ENCODE peak calls at places on chromosomes 11 and 22, in ten cellular contexts. Q is NCI-H1694 treated with DMSO at 0.1 percent for 48 hours; J is activated T-helper 9 cell treated with anti-CD3 and anti-CD28 coated beads, Interleukin-2, amount 50 U/mL, for 16 hours; P is lower leg skin; G is activated naive CD8-positive, alpha-beta T cell treated with anti-CD3 and anti-CD28 coated beads, Interleukin-2, amount 10 ng/mL, durations not matched to agents 7 days and 5 days; E is pons; H is fibroblast of the conjunctiva; D is brain microvascular endothelial cell; O is stimulated activated CD4-positive, alpha-beta T cell treated with anti-CD3 and anti-CD28 coated beads, Interleukin-15, amount 100 ng/mL, for 24 hours; N is iris pigment epithelial cell. Z is an unnamed sample.

GRCh38 chr11:27847496-27847895 is 147.2 kb upstream of the BDNF start:
- DNase-seq in O (no peak), N (no peak), Q (no peak), G (no peak), H (no peak), J (no peak), D (no peak), E (peak), P (no peak), Z (peak)

GRCh38 chr22:40721266-40721665 is 42.0 kb downstream of the MCHR1 start:
- DNase-seq in P (no peak), D (no peak), E (peak), G (no peak), N (peak), H (no peak), Q (peak), J (no peak), O (no peak), Z (peak)

GRCh38 chr11:20032577-20033265 is 127.6 kb downstream of the DBX1 start:
- DNase-seq in P (no peak), J (no peak), E (no peak), N (no peak), Q (no peak), O (no peak), D (no peak), G (no peak), H (no peak), Z (no peak)

GRCh38 chr11:113241190-113242051 is 73.0 kb upstream of the TTC12 start:
- DNase-seq in O (no peak), D (no peak), G (no peak), N (peak), E (no peak), H (peak), P (no peak), Q (no peak), J (no peak), Z (peak)

GRCh38 chr11:13784848-13785247 is 116.4 kb downstream of the FAR1 start:
- DNase-seq in Q (no peak), G (no peak), H (no peak), E (peak), O (no peak), J (no peak), N (no peak), P (no peak), D (no peak), Z (no peak)

GRCh38 chr11:3837793-3838192 is 3.0 kb downstream of the RHOG start:
- DNase-seq in G (no peak), J (no peak), O (no peak), D (no peak), E (peak), H (no peak), P (no peak), N (peak), Q (no peak), Z (no peak)

GRCh38 chr11:119529936-119530335 is 107.0 kb upstream of the THY1 start:
- DNase-seq in N (no peak), G (no peak), O (no peak), P (no peak), J (no peak), E (no peak), H (no peak), Q (no peak), D (no peak), Z (no peak)

GRCh38 chr11:12841946-12842630 is 167.0 kb upstream of the RASSF10 start:
- DNase-seq in J (no peak), P (no peak), N (peak), H (no peak), D (peak), O (no peak), Q (no peak), E (peak), G (no peak), Z (peak)

GRCh38 chr11:45253640-45254039 is 32.5 kb downstream of the SYT13 start:
- DNase-seq in G (no peak), E (no peak), Q (no peak), H (no peak), D (no peak), J (no peak), P (no peak), O (no peak), N (no peak), Z (no peak)

GRCh38 chr11:104124979-104125378 is 39.0 kb downstream of the PDGFD start:
- DNase-seq in G (no peak), J (no peak), O (no peak), H (no peak), N (no peak), P (no peak), D (no peak), E (no peak), Q (no peak), Z (no peak)

Z was measured in fibroblast of lung.